ENCODE peak calls at places on chromosomes 3 and 15, in eight cellular contexts. S is left lung; L is type B pancreatic cell; K is choroid plexus epithelial cell; A is AG04450; M is astrocyte; P is coronary artery; T is CD4-positive, alpha-beta T cell. R is an unnamed sample.

GRCh38 chr3:70824785-70825184 is 512.3 kb upstream of the MDFIC2 start:
- DNase-seq in L (no peak), S (no peak), K (peak), T (no peak), M (peak), A (peak), P (no peak), R (no peak)

GRCh38 chr15:79475312-79475711 is 43.2 kb downstream of the MINAR1 start:
- DNase-seq in T (no peak), P (no peak), K (peak), M (peak), L (no peak), A (no peak), S (no peak), R (no peak)

GRCh38 chr15:44782516-44782915 is 46.2 kb downstream of the TRIM69 start:
- DNase-seq in P (no peak), A (no peak), K (peak), L (no peak), M (peak), T (no peak), S (no peak), R (no peak)

GRCh38 chr15:60526127-60526616 is 47.2 kb upstream of the ICE2 start:
- DNase-seq in L (no peak), T (peak), S (no peak), A (no peak), M (no peak), P (no peak), K (no peak), R (no peak)

GRCh38 chr3:33716227-33716626 is 1.8 kb downstream of the CLASP2 start:
- DNase-seq in T (no peak), A (no peak), P (no peak), L (no peak), S (no peak), K (no peak), M (no peak), R (no peak)

GRCh38 chr3:162780313-162780712 is 1283.7 kb downstream of the OTOL1 start:
- DNase-seq in M (peak), P (no peak), S (no peak), A (no peak), L (no peak), T (no peak), K (no peak), R (no peak)

GRCh38 chr3:161644871-161645636 is 148.4 kb downstream of the OTOL1 start:
- DNase-seq in K (no peak), S (no peak), T (no peak), A (no peak), P (no peak), L (no peak), M (no peak), R (no peak)

GRCh38 chr3:58157649-58158048 is 53.1 kb downstream of the DNASE1L3 start:
- DNase-seq in S (no peak), M (no peak), T (no peak), P (no peak), L (no peak), A (no peak), K (no peak), R (no peak)

GRCh38 chr15:79964232-79964820 is 6.7 kb downstream of the BCL2A1 start:
- DNase-seq in P (no peak), T (no peak), S (no peak), L (no peak), M (no peak), A (no peak), K (no peak), R (no peak)

GRCh38 chr15:63439536-63440264 is 58.1 kb upstream of the CA12 start:
- DNase-seq in S (no peak), K (no peak), P (no peak), A (no peak), L (no peak), T (no peak), M (peak), R (no peak)

GRCh38 chr15:63440265-63440648 is 58.6 kb upstream of the CA12 start:
- DNase-seq in A (no peak), M (no peak), T (no peak), L (no peak), P (no peak), S (no peak), K (no peak), R (no peak)

GRCh38 chr15:63435416-63435815 is 53.8 kb upstream of the CA12 start:
- DNase-seq in S (no peak), T (no peak), L (no peak), A (no peak), P (no peak), K (no peak), M (no peak), R (no peak)

GRCh38 chr15:63434567-63435219 is 53.0 kb upstream of the CA12 start:
- DNase-seq in P (no peak), S (no peak), T (no peak), M (no peak), K (no peak), A (no peak), L (no peak), R (no peak)

DNA sequence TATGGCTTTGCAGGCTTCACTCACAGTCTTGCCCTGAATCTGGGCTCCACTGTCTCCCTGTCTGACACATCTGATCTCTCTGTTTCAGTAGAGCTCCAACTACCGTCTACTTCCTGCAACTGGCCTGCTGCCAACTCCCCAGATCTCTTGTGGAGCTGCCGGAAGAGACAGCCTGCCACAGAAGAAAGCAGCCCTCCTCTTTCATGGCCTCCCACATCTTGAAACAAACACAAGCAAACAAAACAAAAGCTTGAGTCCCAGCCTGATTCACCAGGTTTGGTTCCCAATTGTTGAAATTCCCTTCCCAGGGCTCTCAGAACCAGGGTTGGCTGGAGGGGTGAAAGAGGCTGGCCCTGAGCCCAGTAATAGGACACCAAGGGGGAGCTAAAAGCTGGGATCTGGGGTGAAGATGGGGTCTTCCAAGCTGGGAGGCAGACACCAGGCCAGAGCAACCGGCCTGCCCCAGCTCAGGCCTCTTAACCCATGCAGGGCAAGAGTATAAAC is 55.3 kb upstream of the CA12 start:
- DNase-seq in M (peak), K (peak), P (no peak), L (no peak), T (peak), S (peak), A (peak), R (no peak)
- TF ChIP-seq CTCF in M (no peak), K (peak), P (no peak), L (peak), T (no peak), S (no peak), A (no peak), R (no peak)

DNA sequence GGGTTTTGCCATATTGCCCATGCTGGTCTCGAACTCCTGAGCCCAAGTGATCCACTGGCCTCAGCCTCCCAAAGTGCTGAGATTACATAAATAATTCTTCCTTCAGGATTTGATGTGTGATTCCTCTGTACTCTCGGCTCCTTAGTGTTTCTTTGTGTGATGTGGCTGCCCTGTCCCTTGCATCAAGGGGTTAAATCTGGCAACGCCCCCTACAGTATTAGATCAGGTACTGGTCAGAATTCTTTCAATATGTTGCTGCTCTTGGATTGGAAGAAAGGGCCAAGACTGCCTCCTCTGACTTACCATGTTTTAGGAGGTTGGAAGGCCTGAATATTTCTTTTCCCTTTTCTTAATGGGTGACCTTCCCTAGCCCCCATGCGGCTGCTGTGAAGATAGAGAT is 390.6 kb upstream of the WNT5A start:
- DNase-seq in S (no peak), L (no peak), P (no peak), K (no peak), T (no peak), A (no peak), M (no peak), R (no peak)
- TF ChIP-seq CTCF in S (no peak), L (peak), P (no peak), K (peak), T (no peak), A (peak), M (no peak), R (no peak)

GRCh38 chr3:10835406-10835805 is 19.4 kb downstream of the SLC6A11 start:
- DNase-seq in P (peak), L (no peak), S (no peak), M (no peak), A (no peak), T (no peak), K (no peak), R (no peak)
- TF ChIP-seq CTCF in P (no peak), L (no peak), S (no peak), M (no peak), A (no peak), T (no peak), K (no peak), R (no peak)

GRCh38 chr3:14057701-14058100 is 67.0 kb downstream of the CHCHD4 start:
- DNase-seq in S (no peak), P (no peak), A (no peak), T (no peak), L (no peak), K (no peak), M (no peak), R (no peak)
- TF ChIP-seq CTCF in S (no peak), P (no peak), A (no peak), T (no peak), L (no peak), K (no peak), M (no peak), R (no peak)

DNA sequence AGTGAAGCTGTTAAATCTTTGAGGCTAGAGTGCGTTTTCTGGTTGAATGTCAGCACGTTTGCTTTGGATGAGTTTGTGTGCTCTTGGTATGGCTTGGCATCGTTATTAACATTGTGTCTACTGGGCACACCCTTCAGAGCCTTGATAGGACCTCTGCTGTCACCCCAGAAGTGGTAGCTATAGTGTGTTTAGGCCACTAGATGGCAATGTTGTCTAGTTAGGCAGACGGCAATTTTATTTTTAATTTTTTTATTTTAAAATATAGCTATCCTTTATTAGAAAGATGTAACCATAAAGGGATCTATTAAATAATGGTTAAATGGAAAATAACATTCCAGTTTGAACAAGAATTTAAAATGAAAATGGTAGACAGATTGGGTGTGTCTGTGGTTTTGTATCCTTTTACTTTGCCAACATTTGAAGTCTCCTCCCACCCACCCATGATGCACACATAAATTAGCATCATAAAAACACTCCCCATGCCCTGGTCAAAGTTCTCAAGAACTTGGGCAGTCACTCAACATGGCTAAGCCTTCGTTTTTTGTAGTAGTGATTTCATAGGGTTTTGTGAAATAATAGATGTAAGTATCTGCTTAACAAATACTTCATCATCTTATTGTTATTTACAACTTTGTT is 200.7 kb downstream of the KCNH8 start:
- DNase-seq in P (no peak), S (no peak), A (no peak), K (peak), M (no peak), T (no peak), L (no peak), R (no peak)
- TF ChIP-seq CTCF in P (peak), S (peak), A (peak), K (peak), M (peak), T (peak), L (peak), R (no peak)

GRCh38 chr3:41933154-41933676 is 28.7 kb downstream of the ULK4 start:
- DNase-seq in M (peak), S (no peak), P (no peak), A (peak), L (no peak), K (peak), T (no peak), R (no peak)
- TF ChIP-seq CTCF in M (no peak), S (no peak), P (no peak), A (no peak), L (no peak), K (no peak), T (no peak), R (no peak)

DNA sequence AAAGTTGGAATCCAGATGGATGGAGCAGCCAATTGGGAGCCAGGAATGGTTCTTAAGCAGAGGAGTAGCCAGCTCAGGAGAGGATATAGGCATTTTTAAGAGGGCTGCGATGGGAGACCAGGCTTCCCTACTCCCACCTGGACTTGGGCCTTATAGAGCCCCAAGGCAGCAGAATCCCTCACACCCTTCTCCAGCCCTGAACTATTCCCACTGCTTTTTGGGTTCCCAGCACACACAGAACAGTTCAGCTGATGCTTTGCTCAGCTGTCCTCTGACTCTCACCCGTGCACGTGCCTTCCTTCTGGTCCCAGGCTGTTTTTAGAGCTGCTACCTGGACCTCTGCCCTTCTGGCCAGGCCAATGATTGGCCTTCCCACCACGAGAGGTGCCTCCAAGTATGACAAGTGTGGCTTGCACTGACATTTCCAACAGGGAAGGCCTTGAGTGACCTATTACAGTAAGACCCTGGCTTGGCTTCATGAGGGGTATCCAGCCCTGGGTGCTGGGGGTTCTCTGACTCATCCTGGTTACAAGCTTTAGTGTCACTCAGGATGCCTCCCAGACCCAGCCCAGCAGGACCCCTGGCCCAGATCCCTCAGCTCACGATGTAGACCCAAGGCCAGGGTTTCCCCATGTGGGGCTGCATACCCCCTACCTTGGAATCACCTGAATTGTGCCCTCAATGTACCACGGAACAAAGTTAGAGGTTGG is 25.2 kb downstream of the NOX5 start:
- DNase-seq in K (no peak), L (no peak), P (no peak), T (no peak), A (no peak), M (no peak), S (no peak), R (no peak)
- TF ChIP-seq CTCF in K (no peak), L (no peak), P (no peak), T (no peak), A (no peak), M (no peak), S (no peak), R (no peak)

DNA sequence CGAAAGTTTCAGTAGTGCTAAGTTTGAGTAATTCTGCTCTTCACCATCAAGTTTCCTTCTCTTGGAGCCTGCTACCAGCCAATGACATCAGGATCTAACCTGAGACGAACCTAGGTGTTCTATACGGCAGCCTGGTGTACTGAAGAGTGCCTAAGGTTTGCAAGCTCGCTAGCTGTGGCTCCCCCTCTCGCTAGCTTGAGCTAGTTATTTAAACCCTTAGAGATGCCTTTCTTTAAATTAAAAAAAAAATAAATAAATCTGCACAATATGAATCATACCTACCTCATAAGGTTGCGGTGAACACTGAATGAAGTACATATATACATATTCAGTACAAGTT is 1.4 kb upstream of the COL8A1 start:
- DNase-seq in M (no peak), L (no peak), P (no peak), A (peak), T (no peak), S (no peak), K (peak), R (no peak)
- TF ChIP-seq CTCF in M (no peak), L (no peak), P (no peak), A (peak), T (no peak), S (no peak), K (peak), R (no peak)

DNA sequence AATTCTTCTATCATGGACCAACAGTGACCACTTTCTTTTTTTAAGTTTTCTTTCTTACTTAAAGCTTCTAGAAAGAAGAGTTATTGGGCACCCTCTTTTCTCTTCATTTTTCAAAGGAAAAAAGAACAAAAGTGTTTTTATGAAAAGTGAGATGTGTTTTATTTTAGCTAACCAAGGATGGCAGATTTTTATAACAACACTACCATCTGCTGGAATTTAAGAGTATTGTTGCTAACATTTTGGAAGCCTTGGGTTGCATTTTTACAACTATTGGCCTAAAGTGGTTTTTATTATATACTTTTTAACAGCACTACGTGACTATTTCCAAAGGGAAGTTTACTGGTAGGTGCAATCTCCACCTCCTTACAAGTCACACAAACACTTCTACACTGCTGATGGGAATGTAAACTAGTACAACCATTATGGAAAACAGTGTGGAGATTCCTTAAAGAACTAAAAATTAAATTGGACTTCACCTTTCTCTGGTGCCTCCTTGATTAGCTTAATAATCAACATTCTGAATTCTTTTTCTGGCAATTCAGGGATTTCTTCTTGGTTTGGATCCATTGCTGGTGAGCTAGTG is 237.7 kb upstream of the AGTR1 start:
- DNase-seq in L (no peak), S (no peak), T (no peak), K (peak), P (no peak), M (no peak), A (no peak), R (no peak)
- TF ChIP-seq CTCF in L (peak), S (peak), T (no peak), K (peak), P (no peak), M (no peak), A (peak), R (no peak)

GRCh38 chr3:183178833-183179549 is 16.5 kb upstream of the LAMP3 start:
- DNase-seq in P (no peak), K (peak), S (peak), M (peak), L (no peak), A (no peak), T (peak), R (no peak)
- TF ChIP-seq CTCF in P (no peak), K (no peak), S (peak), M (no peak), L (peak), A (no peak), T (no peak), R (no peak)

R was measured in activated B cell treated with CpG ODN at 0.5 μM for 24 hours.